ENCODE peak calls at places on chromosomes 12 and 14, in six cellular contexts. One of them, this sample, is unnamed.

GRCh38 chr12:80709811-80710726 is 2.6 kb downstream of the MYF6 start:
- DNase-seq in sigmoid colon: no peak
- DNase-seq in stomach: no peak
- DNase-seq in GM12878: no peak
- DNase-seq in esophagus muscularis mucosa: no peak
- DNase-seq in transverse colon: no peak
- DNase-seq in this sample: no peak

GRCh38 chr14:104972301-104973211 is 5.6 kb downstream of the AHNAK2 start:
- DNase-seq in sigmoid colon: peak; percentile 93
- DNase-seq in esophagus muscularis mucosa: no peak
- DNase-seq in GM12878: no peak
- DNase-seq in stomach: peak; percentile 77
- DNase-seq in transverse colon: peak; percentile 84
- DNase-seq in this sample: peak; percentile 70

GRCh38 chr14:74860899-74861733 is 14.8 kb downstream of the PROX2 start:
- DNase-seq in stomach: peak; percentile 95
- DNase-seq in transverse colon: peak; percentile 93
- DNase-seq in esophagus muscularis mucosa: peak; percentile 98
- DNase-seq in sigmoid colon: peak; percentile 92
- DNase-seq in GM12878: no peak
- DNase-seq in this sample: peak; percentile 77

GRCh38 chr12:121649819-121650353 is 19.6 kb downstream of the MORN3 start:
- DNase-seq in esophagus muscularis mucosa: no peak
- DNase-seq in stomach: no peak
- DNase-seq in transverse colon: no peak
- DNase-seq in GM12878: no peak
- DNase-seq in sigmoid colon: no peak
- DNase-seq in this sample: no peak

GRCh38 chr14:29741909-29742401 is 185.7 kb downstream of the PRKD1 start:
- DNase-seq in esophagus muscularis mucosa: no peak
- DNase-seq in GM12878: no peak
- DNase-seq in stomach: no peak
- DNase-seq in transverse colon: no peak
- DNase-seq in sigmoid colon: no peak
- DNase-seq in this sample: no peak

GRCh38 chr14:60226296-60226695 is 22.7 kb upstream of the PPM1A start:
- DNase-seq in stomach: no peak
- DNase-seq in sigmoid colon: no peak
- DNase-seq in esophagus muscularis mucosa: no peak
- DNase-seq in GM12878: no peak
- DNase-seq in transverse colon: no peak
- DNase-seq in this sample: no peak

GRCh38 chr12:56029666-56030293 is 8.9 kb downstream of the IKZF4 start:
- DNase-seq in sigmoid colon: no peak
- DNase-seq in stomach: peak; percentile 37
- DNase-seq in esophagus muscularis mucosa: no peak
- DNase-seq in transverse colon: peak; percentile 47
- DNase-seq in GM12878: no peak
- DNase-seq in this sample: no peak

GRCh38 chr12:95733156-95733825 is 57.3 kb downstream of the NTN4 start:
- DNase-seq in GM12878: no peak
- DNase-seq in transverse colon: no peak
- DNase-seq in stomach: no peak
- DNase-seq in sigmoid colon: no peak
- DNase-seq in esophagus muscularis mucosa: no peak
- DNase-seq in this sample: no peak

GRCh38 chr12:14664434-14665023 is 31.9 kb downstream of the GUCY2C start:
- DNase-seq in GM12878: no peak
- DNase-seq in stomach: peak; percentile 30
- DNase-seq in transverse colon: peak; percentile 22
- DNase-seq in esophagus muscularis mucosa: no peak
- DNase-seq in sigmoid colon: no peak
- DNase-seq in this sample: no peak

GRCh38 chr12:84807249-84807648 is 105.3 kb downstream of the SLC6A15 start:
- DNase-seq in esophagus muscularis mucosa: no peak
- DNase-seq in transverse colon: no peak
- DNase-seq in sigmoid colon: no peak
- DNase-seq in GM12878: no peak
- DNase-seq in stomach: no peak
- DNase-seq in this sample: no peak

GRCh38 chr12:106178582-106178981 is 39.8 kb upstream of the NUAK1 start:
- DNase-seq in GM12878: no peak
- DNase-seq in sigmoid colon: no peak
- DNase-seq in stomach: no peak
- DNase-seq in esophagus muscularis mucosa: no peak
- DNase-seq in transverse colon: no peak
- DNase-seq in this sample: no peak

GRCh38 chr12:72272731-72273498 is 745 bp downstream of the TRHDE start:
- DNase-seq in stomach: no peak
- DNase-seq in esophagus muscularis mucosa: no peak
- DNase-seq in transverse colon: no peak
- DNase-seq in GM12878: no peak
- DNase-seq in sigmoid colon: no peak
- DNase-seq in this sample: peak; percentile 68

GRCh38 chr12:4526923-4527546 is 11.7 kb upstream of the RAD51AP1 start:
- DNase-seq in stomach: no peak
- DNase-seq in esophagus muscularis mucosa: no peak
- DNase-seq in GM12878: no peak
- DNase-seq in transverse colon: no peak
- DNase-seq in sigmoid colon: no peak
- DNase-seq in this sample: no peak

GRCh38 chr14:77052281-77053044 is 24.0 kb upstream of the IRF2BPL start:
- DNase-seq in sigmoid colon: peak; percentile 66
- DNase-seq in transverse colon: no peak
- DNase-seq in GM12878: no peak
- DNase-seq in stomach: no peak
- DNase-seq in esophagus muscularis mucosa: no peak
- DNase-seq in this sample: no peak

GRCh38 chr12:6213969-6214368 is 13.8 kb downstream of the CD9 start:
- DNase-seq in sigmoid colon: no peak
- DNase-seq in GM12878: no peak
- DNase-seq in stomach: no peak
- DNase-seq in transverse colon: no peak
- DNase-seq in esophagus muscularis mucosa: no peak
- DNase-seq in this sample: no peak

GRCh38 chr12:93541578-93542217 is 30.8 kb upstream of the SOCS2 start:
- DNase-seq in GM12878: no peak
- DNase-seq in sigmoid colon: no peak
- DNase-seq in transverse colon: no peak
- DNase-seq in stomach: no peak
- DNase-seq in esophagus muscularis mucosa: no peak
- DNase-seq in this sample: no peak

GRCh38 chr12:108657130-108657745 is 23.5 kb upstream of the SELPLG start:
- DNase-seq in GM12878: no peak
- DNase-seq in transverse colon: no peak
- DNase-seq in esophagus muscularis mucosa: no peak
- DNase-seq in stomach: no peak
- DNase-seq in sigmoid colon: no peak
- DNase-seq in this sample: no peak

GRCh38 chr12:12561305-12562015 is 1.2 kb downstream of the DUSP16 start:
- DNase-seq in transverse colon: peak; percentile 64
- DNase-seq in sigmoid colon: peak; percentile 89
- DNase-seq in esophagus muscularis mucosa: no peak
- DNase-seq in stomach: peak; percentile 69
- DNase-seq in GM12878: no peak
- DNase-seq in this sample: peak; percentile 84

GRCh38 chr14:76261371-76261811 is 109.7 kb downstream of the GPATCH2L start:
- DNase-seq in esophagus muscularis mucosa: no peak
- DNase-seq in GM12878: no peak
- DNase-seq in stomach: no peak
- DNase-seq in transverse colon: no peak
- DNase-seq in sigmoid colon: no peak
- DNase-seq in this sample: no peak

GRCh38 chr12:54588110-54588831 is at the start of gene PPP1R1A:
- DNase-seq in sigmoid colon: no peak
- DNase-seq in transverse colon: peak; percentile 12
- DNase-seq in esophagus muscularis mucosa: no peak
- DNase-seq in GM12878: no peak
- DNase-seq in stomach: peak; percentile 51
- DNase-seq in this sample: peak; percentile 40

GRCh38 chr12:22787557-22787956 is 162.6 kb downstream of the ETNK1 start:
- DNase-seq in transverse colon: no peak
- DNase-seq in esophagus muscularis mucosa: no peak
- DNase-seq in stomach: no peak
- DNase-seq in GM12878: no peak
- DNase-seq in sigmoid colon: no peak
- DNase-seq in this sample: no peak

GRCh38 chr12:102965281-102966155 is 8.0 kb downstream of the ASCL1 start:
- DNase-seq in stomach: no peak
- DNase-seq in transverse colon: no peak
- DNase-seq in esophagus muscularis mucosa: no peak
- DNase-seq in GM12878: no peak
- DNase-seq in sigmoid colon: no peak
- DNase-seq in this sample: no peak
- H3K27me3 ChIP-seq in stomach: peaks cover 81% of the 10 kb centered on the region
- H3K27me3 ChIP-seq in transverse colon: peaks cover 95% of the 10 kb centered on the region
- H3K27me3 ChIP-seq in esophagus muscularis mucosa: no peaks in the 10 kb centered on the region
- H3K27me3 ChIP-seq in GM12878: no peaks in the 10 kb centered on the region
- H3K27me3 ChIP-seq in sigmoid colon: peaks cover 80% of the 10 kb centered on the region
- H3K27me3 ChIP-seq in this sample: no peaks in the 10 kb centered on the region

DNA sequence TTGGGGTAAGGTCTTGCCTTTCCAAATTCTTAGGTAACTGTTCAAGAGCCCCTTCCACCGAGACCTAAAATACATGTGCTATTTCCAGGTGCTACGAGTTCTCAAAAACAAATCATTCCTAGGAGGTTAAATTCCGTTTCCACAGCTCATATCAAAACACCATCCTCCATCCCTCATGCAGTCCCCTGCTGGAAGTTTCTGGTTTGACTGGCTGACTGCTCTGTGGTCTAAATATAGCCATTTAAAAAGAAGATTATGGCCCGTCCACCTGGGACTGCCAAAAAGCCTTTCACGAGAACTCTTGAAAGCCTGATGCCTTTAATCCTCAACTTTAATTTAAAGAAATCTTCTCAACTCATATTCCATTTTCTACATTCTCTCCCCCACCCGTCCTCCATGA is 201.5 kb upstream of the MYL2 start:
- DNase-seq in stomach: no peak
- DNase-seq in sigmoid colon: no peak
- DNase-seq in transverse colon: no peak
- DNase-seq in esophagus muscularis mucosa: no peak
- DNase-seq in GM12878: no peak
- DNase-seq in this sample: no peak
- TF ChIP-seq CTCF in stomach: no peak
- TF ChIP-seq CTCF in sigmoid colon: no peak
- TF ChIP-seq CTCF in transverse colon: no peak
- TF ChIP-seq CTCF in esophagus muscularis mucosa: no peak
- TF ChIP-seq CTCF in GM12878: no peak
- TF ChIP-seq CTCF in this sample: no peak

DNA sequence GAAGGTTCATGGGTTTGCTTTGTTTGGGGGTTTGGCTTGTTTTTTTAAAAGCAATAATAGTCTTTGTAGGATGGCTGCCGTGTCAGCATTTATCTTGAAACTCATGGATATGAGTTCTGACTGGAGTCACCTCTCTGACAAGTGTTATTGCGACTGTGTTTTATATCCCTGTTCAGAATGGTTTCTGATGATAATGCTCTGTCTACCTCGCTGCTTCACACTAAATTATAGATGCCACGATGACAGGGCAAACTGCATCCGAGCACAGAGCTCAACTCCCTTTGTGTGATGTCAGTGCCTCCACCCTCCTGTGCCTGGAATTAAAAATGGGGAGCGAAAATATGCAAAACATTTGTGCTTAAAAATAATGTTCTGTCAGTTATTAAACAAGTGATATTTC is 250.8 kb downstream of the EGLN3 start:
- DNase-seq in GM12878: no peak
- DNase-seq in esophagus muscularis mucosa: no peak
- DNase-seq in transverse colon: no peak
- DNase-seq in sigmoid colon: no peak
- DNase-seq in stomach: no peak
- DNase-seq in this sample: no peak
- TF ChIP-seq EP300 in GM12878: no peak
- TF ChIP-seq EP300 in esophagus muscularis mucosa: no peak
- TF ChIP-seq EP300 in transverse colon: no peak
- TF ChIP-seq EP300 in sigmoid colon: no peak
- TF ChIP-seq EP300 in stomach: no peak
- TF ChIP-seq EP300 in this sample: no peak

DNA sequence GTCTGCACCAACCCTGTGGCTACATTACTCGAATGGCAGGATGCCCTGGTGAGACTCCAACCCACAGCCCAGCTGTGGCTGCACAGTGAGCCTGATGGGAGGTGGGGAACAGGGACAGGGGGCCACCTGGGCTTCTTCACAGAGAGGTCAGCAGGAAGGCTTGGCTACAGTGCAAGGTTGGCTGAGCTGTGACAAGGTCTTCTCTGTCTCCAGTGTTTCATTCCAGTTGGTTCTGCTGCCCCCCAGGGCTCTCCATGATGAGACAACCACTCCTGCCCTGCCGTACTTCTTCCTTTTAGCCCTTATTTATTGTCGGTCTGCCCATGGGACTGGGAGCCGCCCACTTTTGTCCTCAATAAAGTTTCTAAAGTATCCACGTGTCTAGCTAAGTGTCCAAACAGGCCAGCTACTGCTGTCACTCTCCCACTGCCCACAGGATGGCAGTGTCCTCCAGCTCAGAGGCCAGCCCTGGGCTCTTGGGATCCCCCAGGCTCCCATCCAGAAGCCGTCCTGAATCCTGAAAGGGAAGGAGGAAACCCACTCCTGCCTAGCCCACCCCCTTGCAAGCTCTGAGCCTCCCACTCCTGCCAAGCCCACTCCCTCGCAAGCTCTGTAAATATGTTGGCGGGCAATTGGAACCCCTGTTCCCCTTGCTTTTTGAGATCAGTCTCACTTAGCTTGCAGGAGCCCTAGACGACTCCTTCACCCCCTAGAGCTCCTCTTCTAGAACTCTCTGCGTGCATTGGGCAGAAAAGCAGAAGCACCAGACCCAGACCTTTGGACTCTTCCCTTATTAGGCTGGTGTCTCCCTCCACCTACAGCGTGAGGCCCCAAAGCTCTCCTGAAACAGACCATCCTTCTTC is 5.4 kb downstream of the C1QL4 start:
- DNase-seq in stomach: peak; percentile 73
- DNase-seq in GM12878: no peak
- DNase-seq in transverse colon: peak; percentile 72
- DNase-seq in sigmoid colon: peak; percentile 81
- DNase-seq in esophagus muscularis mucosa: peak; percentile 86
- DNase-seq in this sample: peak; percentile 64
- H3K27me3 ChIP-seq in stomach: peaks cover 60% of the 10 kb centered on the region
- H3K27me3 ChIP-seq in GM12878: peaks cover 3% of the 10 kb centered on the region
- H3K27me3 ChIP-seq in transverse colon: peaks cover 46% of the 10 kb centered on the region
- H3K27me3 ChIP-seq in sigmoid colon: peaks cover 64% of the 10 kb centered on the region
- H3K27me3 ChIP-seq in esophagus muscularis mucosa: peaks cover 8% of the 10 kb centered on the region
- H3K27me3 ChIP-seq in this sample: no peaks in the 10 kb centered on the region

DNA sequence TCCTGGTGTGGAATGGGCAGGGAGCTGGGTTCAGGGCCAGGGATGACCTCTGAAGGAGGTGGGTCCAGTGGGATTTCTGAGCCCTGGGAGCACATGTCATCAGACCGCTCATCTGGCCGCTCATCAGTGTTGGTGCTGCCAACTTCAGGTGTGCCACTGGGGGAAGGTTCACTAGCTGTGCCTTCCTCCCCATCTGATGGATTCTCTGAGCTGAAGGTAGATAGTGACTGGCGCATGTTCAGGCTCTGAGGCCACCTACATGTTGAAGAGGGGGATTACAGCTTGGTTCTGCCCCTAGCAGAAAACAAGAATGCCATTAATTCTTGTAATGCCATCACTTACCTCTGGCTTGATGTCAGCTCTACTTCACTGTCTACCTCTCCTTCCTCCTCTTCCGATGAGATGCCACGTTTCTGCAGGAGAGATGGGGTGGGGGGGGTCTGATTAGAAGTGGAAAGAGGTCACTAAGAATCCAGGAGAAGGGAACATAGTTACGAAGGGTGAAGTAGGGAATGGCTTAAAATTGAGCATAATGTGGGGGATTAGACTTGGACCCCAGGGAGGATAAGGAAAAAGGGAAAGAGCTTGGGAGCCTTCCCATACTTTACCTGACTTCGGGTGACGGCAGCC is 17.2 kb downstream of the MAP3K12 start:
- DNase-seq in sigmoid colon: peak; percentile 68
- DNase-seq in stomach: no peak
- DNase-seq in GM12878: no peak
- DNase-seq in esophagus muscularis mucosa: no peak
- DNase-seq in transverse colon: no peak
- DNase-seq in this sample: no peak
- TF ChIP-seq CTCF in sigmoid colon: peak; percentile 7
- TF ChIP-seq CTCF in stomach: no peak
- TF ChIP-seq CTCF in GM12878: peak; percentile 35
- TF ChIP-seq CTCF in esophagus muscularis mucosa: no peak
- TF ChIP-seq CTCF in transverse colon: no peak
- TF ChIP-seq CTCF in this sample: no peak

This sample was measured in ovary.